ENCODE peak calls at places on chromosome 10, in six cellular contexts. I is left cardiac atrium, P is cardiac septum, M is dorsolateral prefrontal cortex, R is T-cell, O is fibroblast of mammary gland. Y is an unnamed sample.
A peak's percentile ranks its signal among the peaks of the same experiment; 100 is the strongest.

GRCh38 chr10:110444009-110444347 is 53.7 kb upstream of the DUSP5 start:
- DNase-seq in R (no peak), O (no peak), I (peak; percentile 58), P (peak; percentile 81), M (no peak), Y (no peak)

GRCh38 chr10:46520941-46521340 is 35.5 kb downstream of the GPRIN2 start:
- DNase-seq in O (peak; percentile 40), R (no peak), I (peak; percentile 21), M (peak; percentile 20), P (peak; percentile 73), Y (no peak)

GRCh38 chr10:90130321-90131086 is 429.1 kb downstream of the KIF20B start:
- DNase-seq in P (no peak), O (no peak), I (no peak), R (no peak), M (no peak), Y (no peak)

GRCh38 chr10:63115732-63116383 is 17.3 kb upstream of the NRBF2 start:
- DNase-seq in O (peak; percentile 97), P (peak; percentile 84), R (no peak), I (peak; percentile 88), M (no peak), Y (peak; percentile 16)

GRCh38 chr10:58266003-58266825 is 1.5 kb downstream of the IPMK start:
- DNase-seq in P (no peak), R (no peak), I (no peak), M (no peak), O (peak; percentile 83), Y (no peak)

GRCh38 chr10:5833814-5834213 is 20.6 kb upstream of the GDI2 start:
- DNase-seq in P (no peak), O (no peak), R (no peak), M (no peak), I (no peak), Y (no peak)

GRCh38 chr10:114762811-114763210 is 58.8 kb upstream of the FHIP2A start:
- DNase-seq in I (no peak), M (no peak), R (no peak), P (no peak), O (no peak), Y (no peak)

GRCh38 chr10:110704906-110705476 is 60.9 kb downstream of the RBM20 start:
- DNase-seq in I (no peak), P (no peak), O (no peak), R (no peak), M (no peak), Y (no peak)

GRCh38 chr10:62732841-62733653 is 71.5 kb upstream of the ADO start:
- DNase-seq in M (no peak), I (no peak), R (peak; percentile 31), O (peak; percentile 86), P (no peak), Y (no peak)

GRCh38 chr10:78894089-78894840 is 174.5 kb upstream of the ZMIZ1 start:
- DNase-seq in O (no peak), I (no peak), M (no peak), P (peak; percentile 62), R (no peak), Y (no peak)

GRCh38 chr10:114996542-114996941 is 58.5 kb downstream of the TRUB1 start:
- DNase-seq in M (no peak), R (no peak), I (no peak), P (no peak), O (peak; percentile 3), Y (no peak)

GRCh38 chr10:13587367-13587766 is 602 bp downstream of the PRPF18 start:
- DNase-seq in I (no peak), M (no peak), R (no peak), P (no peak), O (peak; percentile 5), Y (no peak)

GRCh38 chr10:63788152-63788821 is 267.1 kb downstream of the REEP3 start:
- DNase-seq in M (no peak), P (no peak), O (no peak), I (no peak), R (no peak), Y (no peak)

GRCh38 chr10:31602541-31603244 is 283.7 kb downstream of the ZEB1 start:
- DNase-seq in R (no peak), O (peak; percentile 93), I (peak; percentile 90), P (no peak), M (peak; percentile 59), Y (peak; percentile 24)

GRCh38 chr10:70513848-70514309 is 35.3 kb downstream of the PALD1 start:
- DNase-seq in I (no peak), M (no peak), O (no peak), R (no peak), P (no peak), Y (no peak)

GRCh38 chr10:78688945-78689935 is 379.5 kb upstream of the ZMIZ1 start:
- DNase-seq in R (no peak), I (no peak), M (peak; percentile 22), O (no peak), P (no peak), Y (peak; percentile 36)

GRCh38 chr10:48194830-48195229 is 79.7 kb downstream of the FRMPD2 start:
- DNase-seq in R (no peak), M (no peak), O (no peak), P (no peak), I (no peak), Y (no peak)

GRCh38 chr10:824946-825345 is 106.6 kb downstream of the LARP4B start:
- DNase-seq in M (no peak), R (no peak), P (no peak), I (no peak), O (no peak), Y (no peak)

GRCh38 chr10:71684356-71685173 is 35.0 kb downstream of the C10orf105 start:
- DNase-seq in M (no peak), O (no peak), P (no peak), I (no peak), R (no peak), Y (no peak)

GRCh38 chr10:24503627-24504320 is 219.9 kb downstream of the ARHGAP21 start:
- DNase-seq in P (no peak), O (peak; percentile 58), I (no peak), M (no peak), R (no peak), Y (no peak)

GRCh38 chr10:373516-374309 is 238.5 kb downstream of the ZMYND11 start:
- DNase-seq in M (no peak), R (no peak), O (peak; percentile 43), P (no peak), I (no peak), Y (no peak)

Y was measured in substantia nigra.